ENCODE peak calls at places on chromosomes 7 and 10, in eight cellular contexts. One of them, this sample, is unnamed.

GRCh38 chr10:77889277-77889903 is 37.2 kb downstream of the DLG5 start:
- DNase-seq in OCI-LY7: no peak
- DNase-seq in right atrium auricular region: no peak
- DNase-seq in BJ: no peak
- DNase-seq in prostate gland: peak
- DNase-seq in mammary epithelial cell: peak
- DNase-seq in foreskin fibroblast: peak
- DNase-seq in upper lobe of right lung: peak
- DNase-seq in this sample: no peak

GRCh38 chr10:29387269-29387668 is 98.4 kb downstream of the LYZL1 start:
- DNase-seq in right atrium auricular region: no peak
- DNase-seq in mammary epithelial cell: no peak
- DNase-seq in OCI-LY7: no peak
- DNase-seq in upper lobe of right lung: no peak
- DNase-seq in prostate gland: no peak
- DNase-seq in foreskin fibroblast: no peak
- DNase-seq in BJ: no peak
- DNase-seq in this sample: no peak

GRCh38 chr7:136391371-136391770 is 414.2 kb upstream of the MTPN start:
- DNase-seq in right atrium auricular region: no peak
- DNase-seq in mammary epithelial cell: no peak
- DNase-seq in OCI-LY7: no peak
- DNase-seq in upper lobe of right lung: no peak
- DNase-seq in foreskin fibroblast: no peak
- DNase-seq in BJ: no peak
- DNase-seq in prostate gland: no peak
- DNase-seq in this sample: no peak

GRCh38 chr10:131859341-131860020 is 41.3 kb upstream of the PPP2R2D start:
- DNase-seq in prostate gland: no peak
- DNase-seq in BJ: no peak
- DNase-seq in mammary epithelial cell: no peak
- DNase-seq in OCI-LY7: no peak
- DNase-seq in upper lobe of right lung: peak
- DNase-seq in foreskin fibroblast: no peak
- DNase-seq in right atrium auricular region: no peak
- DNase-seq in this sample: no peak

GRCh38 chr7:124308384-124308783 is 275.5 kb upstream of the TMEM229A start:
- DNase-seq in OCI-LY7: no peak
- DNase-seq in prostate gland: no peak
- DNase-seq in mammary epithelial cell: no peak
- DNase-seq in right atrium auricular region: no peak
- DNase-seq in upper lobe of right lung: no peak
- DNase-seq in BJ: no peak
- DNase-seq in foreskin fibroblast: no peak
- DNase-seq in this sample: no peak

GRCh38 chr10:132477398-132478340 is 59.9 kb upstream of the INPP5A start:
- DNase-seq in foreskin fibroblast: no peak
- DNase-seq in right atrium auricular region: no peak
- DNase-seq in prostate gland: no peak
- DNase-seq in BJ: no peak
- DNase-seq in OCI-LY7: no peak
- DNase-seq in mammary epithelial cell: no peak
- DNase-seq in upper lobe of right lung: peak
- DNase-seq in this sample: no peak

GRCh38 chr7:2022021-2022409 is 210.7 kb downstream of the MAD1L1 start:
- DNase-seq in upper lobe of right lung: peak
- DNase-seq in prostate gland: no peak
- DNase-seq in foreskin fibroblast: no peak
- DNase-seq in right atrium auricular region: no peak
- DNase-seq in mammary epithelial cell: no peak
- DNase-seq in BJ: no peak
- DNase-seq in OCI-LY7: no peak
- DNase-seq in this sample: no peak

GRCh38 chr10:120260446-120260845 is 196.6 kb upstream of the PLPP4 start:
- DNase-seq in upper lobe of right lung: no peak
- DNase-seq in mammary epithelial cell: no peak
- DNase-seq in BJ: no peak
- DNase-seq in OCI-LY7: no peak
- DNase-seq in right atrium auricular region: no peak
- DNase-seq in prostate gland: no peak
- DNase-seq in foreskin fibroblast: no peak
- DNase-seq in this sample: no peak

GRCh38 chr10:43057831-43058340 is 19.0 kb upstream of the RET start:
- DNase-seq in OCI-LY7: no peak
- DNase-seq in foreskin fibroblast: no peak
- DNase-seq in prostate gland: no peak
- DNase-seq in BJ: no peak
- DNase-seq in mammary epithelial cell: no peak
- DNase-seq in upper lobe of right lung: peak
- DNase-seq in right atrium auricular region: no peak
- DNase-seq in this sample: no peak

GRCh38 chr10:93595378-93596288 is 5.4 kb downstream of the RBP4 start:
- DNase-seq in prostate gland: no peak
- DNase-seq in foreskin fibroblast: no peak
- DNase-seq in mammary epithelial cell: no peak
- DNase-seq in right atrium auricular region: no peak
- DNase-seq in BJ: no peak
- DNase-seq in OCI-LY7: no peak
- DNase-seq in upper lobe of right lung: no peak
- DNase-seq in this sample: no peak

GRCh38 chr7:33904680-33905388 is 505 bp upstream of the BMPER start:
- DNase-seq in OCI-LY7: no peak
- DNase-seq in foreskin fibroblast: peak
- DNase-seq in BJ: no peak
- DNase-seq in upper lobe of right lung: peak
- DNase-seq in mammary epithelial cell: peak
- DNase-seq in prostate gland: no peak
- DNase-seq in right atrium auricular region: no peak
- DNase-seq in this sample: peak

GRCh38 chr7:43884209-43884608 is 14.9 kb upstream of the MRPS24 start:
- DNase-seq in OCI-LY7: no peak
- DNase-seq in upper lobe of right lung: no peak
- DNase-seq in foreskin fibroblast: no peak
- DNase-seq in right atrium auricular region: no peak
- DNase-seq in prostate gland: no peak
- DNase-seq in mammary epithelial cell: no peak
- DNase-seq in BJ: no peak
- DNase-seq in this sample: no peak

GRCh38 chr10:110721406-110722038 is 77.4 kb downstream of the RBM20 start:
- DNase-seq in prostate gland: no peak
- DNase-seq in BJ: no peak
- DNase-seq in upper lobe of right lung: no peak
- DNase-seq in mammary epithelial cell: no peak
- DNase-seq in right atrium auricular region: no peak
- DNase-seq in foreskin fibroblast: no peak
- DNase-seq in OCI-LY7: no peak
- DNase-seq in this sample: no peak

GRCh38 chr7:41693150-41693997 is 9.5 kb downstream of the INHBA start:
- DNase-seq in prostate gland: no peak
- DNase-seq in mammary epithelial cell: no peak
- DNase-seq in BJ: no peak
- DNase-seq in right atrium auricular region: no peak
- DNase-seq in foreskin fibroblast: peak
- DNase-seq in OCI-LY7: no peak
- DNase-seq in upper lobe of right lung: no peak
- DNase-seq in this sample: peak

GRCh38 chr7:127158659-127159058 is 94.1 kb downstream of the GRM8 start:
- DNase-seq in upper lobe of right lung: no peak
- DNase-seq in prostate gland: no peak
- DNase-seq in BJ: no peak
- DNase-seq in OCI-LY7: peak
- DNase-seq in right atrium auricular region: no peak
- DNase-seq in foreskin fibroblast: no peak
- DNase-seq in mammary epithelial cell: peak
- DNase-seq in this sample: no peak

GRCh38 chr7:158850390-158851174 is 5.8 kb upstream of the DYNC2I1 start:
- DNase-seq in upper lobe of right lung: no peak
- DNase-seq in BJ: no peak
- DNase-seq in foreskin fibroblast: no peak
- DNase-seq in prostate gland: no peak
- DNase-seq in right atrium auricular region: no peak
- DNase-seq in OCI-LY7: no peak
- DNase-seq in mammary epithelial cell: no peak
- DNase-seq in this sample: no peak

GRCh38 chr7:158849553-158850389 is 6.6 kb upstream of the DYNC2I1 start:
- DNase-seq in upper lobe of right lung: no peak
- DNase-seq in mammary epithelial cell: no peak
- DNase-seq in foreskin fibroblast: no peak
- DNase-seq in OCI-LY7: no peak
- DNase-seq in prostate gland: no peak
- DNase-seq in BJ: no peak
- DNase-seq in right atrium auricular region: no peak
- DNase-seq in this sample: no peak

GRCh38 chr7:158843775-158844174 is 12.6 kb upstream of the DYNC2I1 start:
- DNase-seq in OCI-LY7: no peak
- DNase-seq in prostate gland: no peak
- DNase-seq in mammary epithelial cell: no peak
- DNase-seq in right atrium auricular region: no peak
- DNase-seq in foreskin fibroblast: no peak
- DNase-seq in BJ: no peak
- DNase-seq in upper lobe of right lung: no peak
- DNase-seq in this sample: no peak

GRCh38 chr7:158846304-158846703 is 10.1 kb upstream of the DYNC2I1 start:
- DNase-seq in foreskin fibroblast: no peak
- DNase-seq in mammary epithelial cell: no peak
- DNase-seq in right atrium auricular region: no peak
- DNase-seq in OCI-LY7: no peak
- DNase-seq in prostate gland: no peak
- DNase-seq in BJ: no peak
- DNase-seq in upper lobe of right lung: no peak
- DNase-seq in this sample: no peak

GRCh38 chr7:158847451-158847866 is 8.9 kb upstream of the DYNC2I1 start:
- DNase-seq in OCI-LY7: no peak
- DNase-seq in BJ: no peak
- DNase-seq in prostate gland: no peak
- DNase-seq in mammary epithelial cell: no peak
- DNase-seq in foreskin fibroblast: no peak
- DNase-seq in upper lobe of right lung: no peak
- DNase-seq in right atrium auricular region: no peak
- DNase-seq in this sample: peak
- H3K4me3 ChIP-seq in OCI-LY7: no peak
- H3K4me3 ChIP-seq in BJ: no peak
- H3K4me3 ChIP-seq in prostate gland: no peak
- H3K4me3 ChIP-seq in mammary epithelial cell: no peak
- H3K4me3 ChIP-seq in foreskin fibroblast: peak
- H3K4me3 ChIP-seq in upper lobe of right lung: peak
- H3K4me3 ChIP-seq in right atrium auricular region: no peak
- H3K4me3 ChIP-seq in this sample: no peak

GRCh38 chr10:68301301-68301700 is 30.6 kb upstream of the HNRNPH3 start:
- DNase-seq in BJ: no peak
- DNase-seq in OCI-LY7: peak
- DNase-seq in foreskin fibroblast: no peak
- DNase-seq in upper lobe of right lung: no peak
- DNase-seq in right atrium auricular region: no peak
- DNase-seq in mammary epithelial cell: no peak
- DNase-seq in prostate gland: no peak
- DNase-seq in this sample: no peak
- TF ChIP-seq CTCF in BJ: no peak
- TF ChIP-seq CTCF in OCI-LY7: no peak
- TF ChIP-seq CTCF in foreskin fibroblast: no peak
- TF ChIP-seq CTCF in upper lobe of right lung: no peak
- TF ChIP-seq CTCF in right atrium auricular region: no peak
- TF ChIP-seq CTCF in mammary epithelial cell: no peak
- TF ChIP-seq CTCF in prostate gland: no peak
- TF ChIP-seq CTCF in this sample: no peak

GRCh38 chr7:122638459-122638858 is 60.5 kb downstream of the RNF133 start:
- DNase-seq in right atrium auricular region: no peak
- DNase-seq in foreskin fibroblast: no peak
- DNase-seq in prostate gland: no peak
- DNase-seq in BJ: no peak
- DNase-seq in OCI-LY7: no peak
- DNase-seq in upper lobe of right lung: no peak
- DNase-seq in mammary epithelial cell: no peak
- DNase-seq in this sample: no peak

GRCh38 chr7:122637799-122638198 is 61.1 kb downstream of the RNF133 start:
- DNase-seq in prostate gland: no peak
- DNase-seq in OCI-LY7: no peak
- DNase-seq in upper lobe of right lung: no peak
- DNase-seq in mammary epithelial cell: no peak
- DNase-seq in BJ: no peak
- DNase-seq in foreskin fibroblast: no peak
- DNase-seq in right atrium auricular region: no peak
- DNase-seq in this sample: no peak

DNA sequence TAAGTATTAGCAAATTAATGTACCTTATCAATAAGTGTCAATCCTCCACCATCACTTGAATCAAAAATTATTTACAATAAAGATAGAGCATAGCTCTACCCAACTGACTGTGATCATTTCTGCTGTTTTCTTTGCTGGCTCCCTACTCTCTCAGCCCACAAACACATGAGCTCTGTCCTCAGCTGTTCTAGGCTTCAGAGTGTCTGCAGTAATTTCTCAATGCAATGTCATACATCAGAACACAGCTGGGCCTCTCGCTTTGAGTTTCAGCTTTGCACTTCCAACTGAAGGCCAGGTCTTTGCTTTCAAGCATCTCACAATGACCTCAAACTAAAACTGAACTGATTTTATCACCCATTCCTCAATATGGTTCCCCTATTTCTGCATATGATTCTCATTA is 55.7 kb downstream of the RNF133 start:
- DNase-seq in OCI-LY7: no peak
- DNase-seq in right atrium auricular region: no peak
- DNase-seq in mammary epithelial cell: no peak
- DNase-seq in foreskin fibroblast: no peak
- DNase-seq in prostate gland: no peak
- DNase-seq in upper lobe of right lung: no peak
- DNase-seq in BJ: no peak
- DNase-seq in this sample: peak
- H3K4me3 ChIP-seq in OCI-LY7: no peak
- H3K4me3 ChIP-seq in right atrium auricular region: no peak
- H3K4me3 ChIP-seq in mammary epithelial cell: no peak
- H3K4me3 ChIP-seq in foreskin fibroblast: no peak
- H3K4me3 ChIP-seq in prostate gland: no peak
- H3K4me3 ChIP-seq in upper lobe of right lung: no peak
- H3K4me3 ChIP-seq in BJ: no peak
- H3K4me3 ChIP-seq in this sample: no peak

GRCh38 chr10:72059843-72060822 is 28.2 kb downstream of the SPOCK2 start:
- DNase-seq in right atrium auricular region: no peak
- DNase-seq in OCI-LY7: no peak
- DNase-seq in prostate gland: no peak
- DNase-seq in BJ: no peak
- DNase-seq in upper lobe of right lung: no peak
- DNase-seq in foreskin fibroblast: no peak
- DNase-seq in mammary epithelial cell: no peak
- DNase-seq in this sample: no peak

GRCh38 chr10:72061930-72062329 is 26.4 kb downstream of the SPOCK2 start:
- DNase-seq in BJ: no peak
- DNase-seq in foreskin fibroblast: no peak
- DNase-seq in upper lobe of right lung: no peak
- DNase-seq in OCI-LY7: no peak
- DNase-seq in right atrium auricular region: no peak
- DNase-seq in prostate gland: no peak
- DNase-seq in mammary epithelial cell: no peak
- DNase-seq in this sample: no peak

GRCh38 chr10:72062832-72063702 is 25.3 kb downstream of the SPOCK2 start:
- DNase-seq in foreskin fibroblast: no peak
- DNase-seq in right atrium auricular region: no peak
- DNase-seq in mammary epithelial cell: no peak
- DNase-seq in prostate gland: no peak
- DNase-seq in OCI-LY7: no peak
- DNase-seq in upper lobe of right lung: no peak
- DNase-seq in BJ: no peak
- DNase-seq in this sample: no peak

GRCh38 chr10:72062341-72062740 is 26.0 kb downstream of the SPOCK2 start:
- DNase-seq in upper lobe of right lung: no peak
- DNase-seq in foreskin fibroblast: no peak
- DNase-seq in mammary epithelial cell: no peak
- DNase-seq in OCI-LY7: no peak
- DNase-seq in prostate gland: no peak
- DNase-seq in right atrium auricular region: no peak
- DNase-seq in BJ: no peak
- DNase-seq in this sample: no peak

GRCh38 chr10:72061491-72061890 is 26.9 kb downstream of the SPOCK2 start:
- DNase-seq in BJ: no peak
- DNase-seq in upper lobe of right lung: no peak
- DNase-seq in foreskin fibroblast: no peak
- DNase-seq in right atrium auricular region: no peak
- DNase-seq in mammary epithelial cell: no peak
- DNase-seq in OCI-LY7: peak
- DNase-seq in prostate gland: no peak
- DNase-seq in this sample: no peak
- TF ChIP-seq CTCF in BJ: peak
- TF ChIP-seq CTCF in upper lobe of right lung: no peak
- TF ChIP-seq CTCF in foreskin fibroblast: peak
- TF ChIP-seq CTCF in right atrium auricular region: no peak
- TF ChIP-seq CTCF in mammary epithelial cell: no peak
- TF ChIP-seq CTCF in OCI-LY7: peak
- TF ChIP-seq CTCF in prostate gland: no peak
- TF ChIP-seq CTCF in this sample: peak